ENCODE peak calls at places on chromosomes 2 and 18, in nine cellular contexts. One of them, this sample, is unnamed.

GRCh38 chr2:215178121-215178520 is 39.7 kb upstream of the ABCA12 start:
- DNase-seq in SK-N-SH: no peak
- DNase-seq in esophagus muscularis mucosa: no peak
- DNase-seq in transverse colon: no peak
- DNase-seq in A549: no peak
- DNase-seq in stomach: no peak
- DNase-seq in tibial nerve: no peak
- DNase-seq in K562: no peak
- DNase-seq in HepG2: no peak
- DNase-seq in this sample: no peak

GRCh38 chr2:219870023-219870422 is 242.6 kb downstream of the SLC4A3 start:
- DNase-seq in K562: no peak
- DNase-seq in esophagus muscularis mucosa: no peak
- DNase-seq in SK-N-SH: no peak
- DNase-seq in HepG2: no peak
- DNase-seq in tibial nerve: no peak
- DNase-seq in stomach: no peak
- DNase-seq in transverse colon: no peak
- DNase-seq in A549: no peak
- DNase-seq in this sample: no peak

GRCh38 chr2:27960237-27960912 is 69.8 kb downstream of the BABAM2 start:
- DNase-seq in SK-N-SH: no peak
- DNase-seq in stomach: no peak
- DNase-seq in tibial nerve: no peak
- DNase-seq in esophagus muscularis mucosa: no peak
- DNase-seq in HepG2: no peak
- DNase-seq in transverse colon: no peak
- DNase-seq in A549: no peak
- DNase-seq in K562: no peak
- DNase-seq in this sample: no peak

GRCh38 chr2:44578401-44579135 is 216.8 kb downstream of the CAMKMT start:
- DNase-seq in HepG2: no peak
- DNase-seq in transverse colon: no peak
- DNase-seq in tibial nerve: no peak
- DNase-seq in K562: no peak
- DNase-seq in SK-N-SH: no peak
- DNase-seq in A549: no peak
- DNase-seq in stomach: no peak
- DNase-seq in esophagus muscularis mucosa: no peak
- DNase-seq in this sample: no peak

GRCh38 chr2:75199428-75200011 is at the start of gene TACR1:
- DNase-seq in A549: peak; percentile 62
- DNase-seq in K562: peak; percentile 25
- DNase-seq in HepG2: peak; percentile 41
- DNase-seq in tibial nerve: peak; percentile 26
- DNase-seq in stomach: peak; percentile 61
- DNase-seq in SK-N-SH: peak; percentile 78
- DNase-seq in esophagus muscularis mucosa: no peak
- DNase-seq in transverse colon: peak; percentile 50
- DNase-seq in this sample: peak; percentile 88

GRCh38 chr18:35130236-35130635 is 89.0 kb downstream of the MAPRE2 start:
- DNase-seq in SK-N-SH: no peak
- DNase-seq in tibial nerve: no peak
- DNase-seq in K562: peak; percentile 27
- DNase-seq in esophagus muscularis mucosa: no peak
- DNase-seq in stomach: no peak
- DNase-seq in A549: no peak
- DNase-seq in HepG2: no peak
- DNase-seq in transverse colon: no peak
- DNase-seq in this sample: no peak

GRCh38 chr18:30971338-30971956 is 71.1 kb downstream of the DSC3 start:
- DNase-seq in esophagus muscularis mucosa: no peak
- DNase-seq in K562: peak; percentile 12
- DNase-seq in tibial nerve: no peak
- DNase-seq in transverse colon: no peak
- DNase-seq in stomach: no peak
- DNase-seq in A549: no peak
- DNase-seq in HepG2: peak; percentile 21
- DNase-seq in SK-N-SH: peak; percentile 14
- DNase-seq in this sample: no peak

GRCh38 chr2:38720613-38721241 is 30.4 kb downstream of the SRSF7 start:
- DNase-seq in K562: no peak
- DNase-seq in stomach: peak; percentile 60
- DNase-seq in transverse colon: peak; percentile 45
- DNase-seq in SK-N-SH: no peak
- DNase-seq in esophagus muscularis mucosa: peak; percentile 95
- DNase-seq in tibial nerve: peak; percentile 85
- DNase-seq in HepG2: no peak
- DNase-seq in A549: no peak
- DNase-seq in this sample: peak; percentile 92

GRCh38 chr2:20928617-20929016 is 105.7 kb upstream of the LDAH start:
- DNase-seq in tibial nerve: no peak
- DNase-seq in K562: no peak
- DNase-seq in stomach: no peak
- DNase-seq in SK-N-SH: no peak
- DNase-seq in HepG2: no peak
- DNase-seq in esophagus muscularis mucosa: no peak
- DNase-seq in A549: no peak
- DNase-seq in transverse colon: no peak
- DNase-seq in this sample: no peak

DNA sequence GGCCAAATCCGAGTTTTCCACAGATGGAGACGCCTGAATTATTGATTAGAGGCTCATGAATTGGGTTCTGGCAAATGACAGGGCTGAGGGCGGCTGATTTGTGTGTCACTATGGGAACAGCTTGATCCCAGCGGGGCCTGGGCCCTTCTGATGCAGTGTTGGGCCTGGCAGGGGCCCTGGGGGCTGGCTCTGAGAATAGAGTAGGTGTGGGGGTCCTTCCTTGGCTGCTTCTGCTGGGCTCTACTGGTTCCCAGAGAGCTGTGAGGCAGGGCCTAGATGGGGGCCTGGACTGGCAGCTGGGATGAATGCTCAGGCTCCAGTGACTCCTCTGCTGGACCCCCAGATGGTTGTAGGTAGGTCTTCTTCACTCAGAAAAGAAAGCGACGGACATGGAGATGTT is 164.8 kb downstream of the CELF4 start:
- DNase-seq in A549: no peak
- DNase-seq in tibial nerve: no peak
- DNase-seq in SK-N-SH: no peak
- DNase-seq in transverse colon: no peak
- DNase-seq in stomach: no peak
- DNase-seq in HepG2: no peak
- DNase-seq in esophagus muscularis mucosa: no peak
- DNase-seq in K562: no peak
- DNase-seq in this sample: no peak
- TF ChIP-seq EP300 in A549: no peak
- TF ChIP-seq EP300 in tibial nerve: no peak
- TF ChIP-seq EP300 in SK-N-SH: no peak
- TF ChIP-seq EP300 in transverse colon: no peak
- TF ChIP-seq EP300 in stomach: no peak
- TF ChIP-seq EP300 in HepG2: no peak
- TF ChIP-seq EP300 in esophagus muscularis mucosa: no peak
- TF ChIP-seq EP300 in K562: no peak
- TF ChIP-seq EP300 in this sample: no peak

GRCh38 chr2:203708846-203709815 is 2.7 kb downstream of the CD28 start:
- DNase-seq in K562: no peak
- DNase-seq in transverse colon: no peak
- DNase-seq in tibial nerve: no peak
- DNase-seq in esophagus muscularis mucosa: no peak
- DNase-seq in stomach: no peak
- DNase-seq in SK-N-SH: no peak
- DNase-seq in HepG2: peak; percentile 51
- DNase-seq in A549: no peak
- DNase-seq in this sample: no peak
- H3K4me3 ChIP-seq in K562: no peak overlapping the region
- H3K4me3 ChIP-seq in transverse colon: no peak overlapping the region
- H3K4me3 ChIP-seq in tibial nerve: no peak overlapping the region
- H3K4me3 ChIP-seq in esophagus muscularis mucosa: no peak overlapping the region
- H3K4me3 ChIP-seq in stomach: no peak overlapping the region
- H3K4me3 ChIP-seq in SK-N-SH: no peak overlapping the region
- H3K4me3 ChIP-seq in HepG2: no peak overlapping the region
- H3K4me3 ChIP-seq in A549: no peak overlapping the region
- H3K4me3 ChIP-seq in this sample: no peak overlapping the region

DNA sequence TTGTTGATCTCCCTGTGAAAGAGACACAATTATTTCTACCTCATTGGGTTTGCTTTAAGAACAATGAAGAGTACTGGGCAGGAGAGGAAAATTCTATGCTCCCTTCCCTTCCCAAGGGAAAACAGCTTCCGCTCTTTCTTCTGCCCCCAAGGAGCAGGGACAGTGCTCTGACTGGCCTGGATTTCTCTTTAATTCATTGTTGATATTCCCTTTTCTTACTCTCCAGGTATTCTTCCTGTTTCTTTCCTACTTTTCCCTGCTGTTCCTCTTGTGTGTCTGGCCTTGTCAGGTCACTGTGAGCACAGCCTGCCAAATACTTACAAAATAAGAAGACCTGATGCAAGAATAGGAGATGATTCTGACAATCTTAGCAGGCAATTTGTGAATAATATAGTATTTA is 49.6 kb upstream of the SPAG16 start:
- DNase-seq in HepG2: no peak
- DNase-seq in esophagus muscularis mucosa: no peak
- DNase-seq in transverse colon: no peak
- DNase-seq in SK-N-SH: no peak
- DNase-seq in stomach: no peak
- DNase-seq in K562: no peak
- DNase-seq in tibial nerve: no peak
- DNase-seq in A549: no peak
- DNase-seq in this sample: no peak
- H3K4me1 ChIP-seq in HepG2: peaks cover 23% of the 10 kb centered on the region
- H3K4me1 ChIP-seq in esophagus muscularis mucosa: peaks cover 15% of the 10 kb centered on the region
- H3K4me1 ChIP-seq in transverse colon: no peaks in the 10 kb centered on the region
- H3K4me1 ChIP-seq in SK-N-SH: peaks cover 3% of the 10 kb centered on the region
- H3K4me1 ChIP-seq in stomach: no peaks in the 10 kb centered on the region
- H3K4me1 ChIP-seq in K562: no peaks in the 10 kb centered on the region
- H3K4me1 ChIP-seq in tibial nerve: peaks cover 22% of the 10 kb centered on the region
- H3K4me1 ChIP-seq in A549: peaks cover 24% of the 10 kb centered on the region
- H3K4me1 ChIP-seq in this sample: no peaks in the 10 kb centered on the region

GRCh38 chr2:102238778-102239177 is 52.0 kb downstream of the IL1RL2 start:
- DNase-seq in transverse colon: no peak
- DNase-seq in stomach: no peak
- DNase-seq in A549: no peak
- DNase-seq in SK-N-SH: no peak
- DNase-seq in esophagus muscularis mucosa: peak; percentile 70
- DNase-seq in tibial nerve: no peak
- DNase-seq in K562: no peak
- DNase-seq in HepG2: no peak
- DNase-seq in this sample: no peak

GRCh38 chr2:102237176-102237575 is 50.4 kb downstream of the IL1RL2 start:
- DNase-seq in HepG2: no peak
- DNase-seq in SK-N-SH: no peak
- DNase-seq in transverse colon: no peak
- DNase-seq in stomach: no peak
- DNase-seq in esophagus muscularis mucosa: peak; percentile 89
- DNase-seq in tibial nerve: no peak
- DNase-seq in A549: no peak
- DNase-seq in K562: no peak
- DNase-seq in this sample: no peak

GRCh38 chr2:102240640-102241370 is 54.0 kb downstream of the IL1RL2 start:
- DNase-seq in esophagus muscularis mucosa: peak; percentile 96
- DNase-seq in stomach: peak; percentile 93
- DNase-seq in SK-N-SH: peak; percentile 78
- DNase-seq in A549: peak; percentile 65
- DNase-seq in tibial nerve: peak; percentile 80
- DNase-seq in HepG2: peak; percentile 88
- DNase-seq in K562: peak; percentile 81
- DNase-seq in transverse colon: peak; percentile 94
- DNase-seq in this sample: peak; percentile 96

GRCh38 chr2:102238039-102238756 is 51.4 kb downstream of the IL1RL2 start:
- DNase-seq in A549: no peak
- DNase-seq in tibial nerve: no peak
- DNase-seq in transverse colon: no peak
- DNase-seq in stomach: no peak
- DNase-seq in HepG2: no peak
- DNase-seq in K562: no peak
- DNase-seq in esophagus muscularis mucosa: peak; percentile 80
- DNase-seq in SK-N-SH: no peak
- DNase-seq in this sample: peak; percentile 43

GRCh38 chr2:102239344-102239743 is 52.5 kb downstream of the IL1RL2 start:
- DNase-seq in transverse colon: no peak
- DNase-seq in esophagus muscularis mucosa: peak; percentile 64
- DNase-seq in stomach: no peak
- DNase-seq in HepG2: no peak
- DNase-seq in A549: no peak
- DNase-seq in SK-N-SH: no peak
- DNase-seq in tibial nerve: no peak
- DNase-seq in K562: no peak
- DNase-seq in this sample: no peak
- TF ChIP-seq EP300 in transverse colon: no peak
- TF ChIP-seq EP300 in esophagus muscularis mucosa: no peak
- TF ChIP-seq EP300 in stomach: no peak
- TF ChIP-seq EP300 in HepG2: no peak
- TF ChIP-seq EP300 in A549: no peak
- TF ChIP-seq EP300 in SK-N-SH: no peak
- TF ChIP-seq EP300 in tibial nerve: no peak
- TF ChIP-seq EP300 in K562: no peak
- TF ChIP-seq EP300 in this sample: no peak